ENCODE peak calls at places on chromosomes 16 and 17, in four cellular contexts. L is ascending aorta; H is NCI-H1417; N is stimulated activated CD4-positive, alpha-beta T cell treated with anti-CD3 and anti-CD28 coated beads, TNF-alpha, amount 100 ng/mL, for 1 hour. S is an unnamed sample.

GRCh38 chr17:36602924-36603384 is 1.6 kb downstream of the MRM1 start:
- DNase-seq in L (peak; percentile 80), H (peak; percentile 62), N (peak; percentile 17), S (peak; percentile 71)

GRCh38 chr16:49337814-49338350 is 35.7 kb upstream of the C16orf78 start:
- DNase-seq in L (no peak), H (no peak), N (no peak), S (peak; percentile 38)

GRCh38 chr17:82282239-82283207 is 9.0 kb upstream of the CSNK1D start:
- DNase-seq in L (no peak), H (no peak), N (no peak), S (no peak)

GRCh38 chr16:73064996-73065349 is 17.0 kb upstream of the ZFHX3 start:
- DNase-seq in L (peak; percentile 74), H (no peak), N (no peak), S (no peak)

GRCh38 chr17:46125831-46126230 is 67.4 kb downstream of the KANSL1 start:
- DNase-seq in L (no peak), H (no peak), N (no peak), S (no peak)

GRCh38 chr17:9363440-9364350 is 211.9 kb downstream of the STX8 start:
- DNase-seq in L (no peak), H (peak; percentile 41), N (no peak), S (no peak)

GRCh38 chr17:80964231-80964856 is 27.3 kb upstream of the CHMP6 start:
- DNase-seq in L (no peak), H (no peak), N (no peak), S (no peak)

GRCh38 chr16:58850019-58850626 is 116.0 kb upstream of the GOT2 start:
- DNase-seq in L (no peak), H (no peak), N (no peak), S (no peak)

GRCh38 chr16:10090816-10091215 is 91.4 kb downstream of the GRIN2A start:
- DNase-seq in L (no peak), H (no peak), N (no peak), S (no peak)

GRCh38 chr17:50615818-50616217 is 18.9 kb upstream of the ABCC3 start:
- DNase-seq in L (no peak), H (no peak), N (no peak), S (no peak)

GRCh38 chr17:65824901-65825300 is 263.5 kb upstream of the AXIN2 start:
- DNase-seq in L (no peak), H (no peak), N (no peak), S (no peak)

GRCh38 chr16:67162439-67163163 is 1.9 kb upstream of the HSF4 start:
- DNase-seq in L (no peak), H (no peak), N (no peak), S (no peak)

GRCh38 chr17:75405365-75406221 is at the start of gene GRB2:
- DNase-seq in L (peak; percentile 99), H (peak; percentile 95), N (peak; percentile 99), S (peak; percentile 99)

GRCh38 chr16:26957283-26957859 is 109.4 kb upstream of the C16orf82 start:
- DNase-seq in L (no peak), H (no peak), N (no peak), S (no peak)

GRCh38 chr16:68068926-68069325 is 16.2 kb upstream of the NFATC3 start:
- DNase-seq in L (no peak), H (no peak), N (no peak), S (no peak)

GRCh38 chr16:87595712-87596111 is 6.6 kb upstream of the JPH3 start:
- DNase-seq in L (no peak), H (no peak), N (no peak), S (no peak)

GRCh38 chr16:1152123-1152638 is 725 bp upstream of the CACNA1H start:
- DNase-seq in L (no peak), H (peak; percentile 66), N (peak; percentile 5), S (no peak)

GRCh38 chr16:88578446-88579313 is 8.5 kb downstream of the ZC3H18 start:
- DNase-seq in L (no peak), H (no peak), N (no peak), S (no peak)

GRCh38 chr16:67177743-67178699 is 5.7 kb downstream of the MATCAP1 start:
- DNase-seq in L (no peak), H (peak; percentile 89), N (no peak), S (no peak)

GRCh38 chr17:76132574-76133338 is 8.3 kb downstream of the FOXJ1 start:
- DNase-seq in L (no peak), H (peak; percentile 80), N (no peak), S (no peak)

GRCh38 chr17:75325827-75326586 is 36.8 kb upstream of the SLC25A19 start:
- DNase-seq in L (no peak), H (no peak), N (no peak), S (no peak)

GRCh38 chr17:21210411-21211076 is 3.4 kb downstream of the TMEM11 start:
- DNase-seq in L (no peak), H (no peak), N (no peak), S (no peak)

GRCh38 chr17:4548721-4549531 is 6.3 kb downstream of the MYBBP1A start:
- DNase-seq in L (no peak), H (no peak), N (no peak), S (no peak)

GRCh38 chr17:38333635-38334295 is 10.0 kb downstream of the GPR179 start:
- DNase-seq in L (no peak), H (peak; percentile 17), N (no peak), S (no peak)

GRCh38 chr17:3723556-3724372 is at the start of gene HASPIN:
- DNase-seq in L (peak; percentile 91), H (peak; percentile 85), N (peak; percentile 86), S (peak; percentile 92)

S was measured in suprapubic skin.